ENCODE peak calls at places on chromosomes 5 and 9, in eight cellular contexts. Y is HL-60, I is breast epithelium, Z is K562, G is stomach, N is transverse colon, B is HCT116, E is GM12878. U is an unnamed sample.

GRCh38 chr5:133780619-133781280 is 168.4 kb upstream of the FSTL4 start:
- DNase-seq in Y (no peak), I (no peak), Z (no peak), G (no peak), N (no peak), B (no peak), E (no peak), U (no peak)

GRCh38 chr9:89978185-89978584 is 373.4 kb downstream of the GADD45G start:
- DNase-seq in Y (no peak), I (no peak), Z (no peak), G (no peak), N (no peak), B (peak; percentile 4), E (no peak), U (no peak)

GRCh38 chr9:105195259-105195658 is 49.2 kb upstream of the SLC44A1 start:
- DNase-seq in Y (no peak), I (no peak), Z (no peak), G (no peak), N (no peak), B (no peak), E (no peak), U (no peak)

GRCh38 chr9:19146441-19146840 is 19.1 kb upstream of the PLIN2 start:
- DNase-seq in Y (no peak), I (no peak), Z (no peak), G (no peak), N (no peak), B (no peak), E (no peak), U (no peak)

GRCh38 chr5:150309101-150309897 is 6.6 kb upstream of the ARSI start:
- DNase-seq in Y (no peak), I (no peak), Z (no peak), G (no peak), N (no peak), B (no peak), E (no peak), U (no peak)

GRCh38 chr5:139847091-139847490 is 51.5 kb downstream of the PSD2 start:
- DNase-seq in Y (no peak), I (no peak), Z (no peak), G (no peak), N (no peak), B (no peak), E (no peak), U (no peak)

GRCh38 chr5:124841829-124842712 is 95.6 kb upstream of the ZNF608 start:
- DNase-seq in Y (no peak), I (no peak), Z (no peak), G (no peak), N (no peak), B (no peak), E (no peak), U (no peak)

GRCh38 chr5:102753889-102754498 is 1.1 kb upstream of the PAM start:
- DNase-seq in Y (no peak), I (no peak), Z (no peak), G (no peak), N (no peak), B (no peak), E (no peak), U (no peak)

GRCh38 chr5:141430332-141431113 is at the start of gene PCDHGA12:
- DNase-seq in Y (peak; percentile 46), I (no peak), Z (peak; percentile 19), G (no peak), N (no peak), B (no peak), E (peak; percentile 37), U (no peak)

GRCh38 chr5:34022131-34022705 is 14.4 kb upstream of the AMACR start:
- DNase-seq in Y (no peak), I (no peak), Z (no peak), G (no peak), N (no peak), B (no peak), E (no peak), U (no peak)

GRCh38 chr5:59065551-59065950 is 482.7 kb downstream of the RAB3C start:
- DNase-seq in Y (no peak), I (no peak), Z (no peak), G (no peak), N (no peak), B (no peak), E (no peak), U (no peak)

DNA sequence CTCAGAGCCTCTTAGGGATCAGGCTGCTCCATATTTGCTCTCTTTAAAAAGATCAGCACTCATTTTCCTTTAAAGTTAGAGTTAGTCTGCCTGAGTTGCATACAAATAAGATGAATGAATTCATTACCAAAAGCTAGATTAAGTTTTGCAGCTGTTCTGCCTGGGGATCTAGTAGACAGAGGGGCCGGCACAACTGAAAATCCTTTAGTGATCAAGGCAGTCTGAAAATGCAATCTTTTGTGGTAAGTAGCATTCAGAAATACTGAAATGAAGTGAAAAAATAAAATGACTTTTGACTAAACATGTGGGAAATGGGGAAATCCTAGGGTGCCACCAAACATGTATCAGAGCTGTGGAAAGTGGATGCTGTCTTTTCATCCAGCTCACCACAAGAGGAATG is 264.1 kb downstream of the MAN2A1 start:
- DNase-seq in Y (no peak), I (no peak), Z (no peak), G (no peak), N (no peak), B (no peak), E (no peak), U (no peak)
- TF ChIP-seq POLR2AphosphoS5 in Y (no peak), I (no peak), Z (no peak), G (no peak), N (no peak), B (no peak), E (no peak), U (no peak)

GRCh38 chr9:137498720-137499150 is 39.6 kb upstream of the NSMF start:
- DNase-seq in Y (no peak), I (no peak), Z (no peak), G (no peak), N (no peak), B (no peak), E (no peak), U (no peak)
- H3K4me3 ChIP-seq in Y (no peak overlapping the region), I (no peak overlapping the region), Z (no peak overlapping the region), G (no peak overlapping the region), N (no peak overlapping the region), B (no peak overlapping the region), E (no peak overlapping the region), U (no peak overlapping the region)

DNA sequence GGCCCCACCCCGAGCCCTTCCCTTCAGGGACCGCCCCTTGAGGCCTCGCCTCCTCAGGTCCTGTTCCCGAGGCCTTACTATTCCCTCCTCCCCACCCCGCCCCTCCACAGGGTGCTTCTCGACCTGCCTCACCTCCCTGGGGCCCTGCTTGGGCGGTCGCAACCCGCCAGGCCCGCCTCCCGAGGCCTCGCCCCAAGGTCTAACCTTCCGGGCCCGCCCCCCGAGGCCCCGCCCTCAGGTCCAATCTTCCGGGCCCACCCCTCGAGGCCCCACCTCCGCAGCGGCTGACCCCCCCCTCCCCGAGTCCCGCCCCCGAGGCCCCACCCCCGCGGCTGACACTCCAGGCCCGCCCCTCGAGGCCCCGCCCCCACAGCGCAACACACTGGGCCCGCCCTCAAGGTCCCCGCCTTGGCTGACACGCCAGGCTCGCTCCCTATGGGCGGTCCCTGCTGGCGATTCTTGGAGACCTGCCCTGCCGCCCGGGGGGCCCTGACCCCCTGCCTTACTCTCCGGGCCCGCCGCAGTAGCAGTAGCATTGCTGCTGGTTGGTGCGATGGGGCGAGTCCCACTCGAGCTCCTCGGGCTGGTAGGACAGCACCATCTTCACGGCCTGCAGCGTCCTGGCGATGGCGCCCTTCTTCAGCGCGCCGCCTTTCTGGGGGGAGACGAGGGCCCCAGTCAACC is 8.2 kb downstream of the PHF19 start:
- DNase-seq in Y (peak; percentile 97), I (peak; percentile 96), Z (peak; percentile 100), G (peak; percentile 99), N (peak; percentile 99), B (peak; percentile 94), E (peak; percentile 77), U (peak; percentile 98)
- TF ChIP-seq POLR2AphosphoS5 in Y (peak; percentile 49), I (peak; percentile 75), Z (no peak), G (peak; percentile 21), N (peak; percentile 46), B (no peak), E (no peak), U (peak; percentile 90)

GRCh38 chr9:4280605-4281004 is 19.3 kb downstream of the GLIS3 start:
- DNase-seq in Y (no peak), I (no peak), Z (no peak), G (no peak), N (no peak), B (no peak), E (no peak), U (no peak)

GRCh38 chr9:4281676-4282075 is 18.2 kb downstream of the GLIS3 start:
- DNase-seq in Y (no peak), I (no peak), Z (no peak), G (no peak), N (no peak), B (no peak), E (no peak), U (no peak)

GRCh38 chr9:4276856-4277255 is 23.0 kb downstream of the GLIS3 start:
- DNase-seq in Y (no peak), I (no peak), Z (no peak), G (no peak), N (no peak), B (no peak), E (no peak), U (no peak)

GRCh38 chr9:4272141-4272540 is 27.7 kb downstream of the GLIS3 start:
- DNase-seq in Y (no peak), I (no peak), Z (no peak), G (no peak), N (no peak), B (no peak), E (no peak), U (no peak)

GRCh38 chr9:4277531-4277991 is 22.3 kb downstream of the GLIS3 start:
- DNase-seq in Y (no peak), I (no peak), Z (no peak), G (no peak), N (no peak), B (no peak), E (no peak), U (no peak)
- H3K4me3 ChIP-seq in Y (no peak overlapping the region), I (no peak overlapping the region), Z (no peak overlapping the region), G (no peak overlapping the region), N (no peak overlapping the region), B (no peak overlapping the region), E (no peak overlapping the region), U (no peak overlapping the region)

GRCh38 chr5:91302958-91303357 is 80.2 kb downstream of the ARRDC3 start:
- DNase-seq in Y (no peak), I (no peak), Z (no peak), G (no peak), N (no peak), B (no peak), E (no peak), U (no peak)
- TF ChIP-seq POLR2AphosphoS5 in Y (no peak), I (no peak), Z (no peak), G (no peak), N (no peak), B (no peak), E (no peak), U (peak; percentile 21)

DNA sequence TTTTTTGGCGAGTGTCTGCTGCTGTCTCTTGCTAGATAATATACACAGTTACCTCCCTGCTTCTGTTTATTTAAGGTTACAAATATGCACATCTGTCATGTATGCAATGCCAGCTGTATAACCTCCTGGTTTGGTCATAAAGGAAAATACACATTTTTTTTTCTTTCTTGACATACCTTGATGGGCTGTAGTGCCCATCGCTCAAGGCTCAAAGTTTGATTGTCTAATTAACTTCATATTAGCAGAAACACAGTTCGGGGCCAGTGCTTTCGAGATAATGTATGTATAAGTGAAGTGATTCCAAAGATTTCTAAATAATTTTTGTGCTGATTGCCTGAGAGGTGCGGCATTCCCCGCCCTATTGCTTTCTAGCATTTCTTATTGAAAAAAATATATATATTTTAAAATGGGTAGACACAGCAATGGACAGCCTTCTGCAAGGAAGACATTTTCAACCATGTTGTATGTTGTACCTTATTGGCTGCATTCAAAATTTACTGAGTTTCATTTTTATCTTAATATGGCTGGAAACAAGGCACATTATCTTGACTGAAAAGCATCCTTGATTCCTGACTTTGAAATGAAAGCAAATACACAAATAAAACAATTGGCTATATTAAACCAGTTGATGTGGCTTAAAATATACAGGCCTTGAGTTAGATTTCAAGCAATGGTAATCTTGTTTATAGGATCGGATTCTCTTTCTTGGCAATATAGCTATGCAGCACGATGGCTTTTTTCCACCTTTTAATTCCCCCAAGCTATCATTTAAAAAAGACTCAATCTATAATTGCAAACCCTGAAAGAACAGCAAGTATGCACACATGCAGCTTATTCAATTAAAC is 206.1 kb downstream of the MEF2C start:
- DNase-seq in Y (no peak), I (no peak), Z (no peak), G (no peak), N (no peak), B (no peak), E (no peak), U (no peak)
- H3K4me3 ChIP-seq in Y (no peak overlapping the region), I (no peak overlapping the region), Z (no peak overlapping the region), G (no peak overlapping the region), N (no peak overlapping the region), B (peak overlapping the region; percentile 57), E (peak overlapping the region; percentile 22), U (no peak overlapping the region)

U was measured in sigmoid colon.